ENCODE peak calls at places on chromosomes 11 and 22, in eight cellular contexts. D is Panc1, X is upper lobe of left lung, B is HepG2, W is GM23338, H is K562, I is HCT116, G is GM12878. O is an unnamed sample.

GRCh38 chr11:83035070-83035854 is 36.4 kb downstream of the RAB30 start:
- ATAC-seq in H (no peak), W (no peak), B (peak; percentile 30), X (peak; percentile 59), G (peak; percentile 72), I (no peak), D (peak; percentile 42), O (peak; percentile 32)

GRCh38 chr11:111765320-111765983 is 737 bp downstream of the PPP2R1B start:
- ATAC-seq in W (peak; percentile 62), H (peak; percentile 62), D (no peak), G (peak; percentile 63), X (peak; percentile 60), B (peak; percentile 60), I (peak; percentile 48), O (peak; percentile 33)

GRCh38 chr22:25495286-25495685 is 69.2 kb upstream of the GRK3 start:
- ATAC-seq in I (no peak), W (no peak), D (no peak), B (no peak), G (no peak), X (no peak), H (no peak), O (no peak)

GRCh38 chr11:813440-814096 is 3.8 kb downstream of the RPLP2 start:
- ATAC-seq in X (no peak), H (peak; percentile 3), G (no peak), W (no peak), D (no peak), B (no peak), I (peak; percentile 3), O (no peak)

GRCh38 chr11:21976210-21976609 is 216.7 kb upstream of the ANO5 start:
- ATAC-seq in B (no peak), H (no peak), I (no peak), X (no peak), D (no peak), W (no peak), G (no peak), O (no peak)

GRCh38 chr11:65546217-65546958 is 11.8 kb downstream of the LTBP3 start:
- ATAC-seq in X (peak; percentile 91), D (peak; percentile 82), I (peak; percentile 68), G (peak; percentile 93), B (peak; percentile 64), W (peak; percentile 67), H (peak; percentile 90), O (peak; percentile 68)

GRCh38 chr11:34909955-34910354 is 6.2 kb downstream of the APIP start:
- ATAC-seq in X (peak; percentile 62), H (no peak), B (no peak), D (no peak), G (peak; percentile 39), I (no peak), W (no peak), O (no peak)

GRCh38 chr22:49767355-49768062 is 60.2 kb downstream of the BRD1 start:
- ATAC-seq in W (peak; percentile 47), D (peak; percentile 69), H (peak; percentile 82), X (peak; percentile 37), B (peak; percentile 18), G (peak; percentile 77), I (peak; percentile 65), O (no peak)

GRCh38 chr22:19597399-19597735 is 73.2 kb upstream of the CLDN5 start:
- ATAC-seq in H (no peak), D (no peak), X (no peak), B (peak; percentile 77), W (no peak), I (no peak), G (no peak), O (no peak)

GRCh38 chr22:46770151-46770641 is 7.7 kb downstream of the TBC1D22A start:
- ATAC-seq in B (no peak), D (no peak), W (no peak), I (no peak), G (no peak), X (no peak), H (no peak), O (peak; percentile 20)

DNA sequence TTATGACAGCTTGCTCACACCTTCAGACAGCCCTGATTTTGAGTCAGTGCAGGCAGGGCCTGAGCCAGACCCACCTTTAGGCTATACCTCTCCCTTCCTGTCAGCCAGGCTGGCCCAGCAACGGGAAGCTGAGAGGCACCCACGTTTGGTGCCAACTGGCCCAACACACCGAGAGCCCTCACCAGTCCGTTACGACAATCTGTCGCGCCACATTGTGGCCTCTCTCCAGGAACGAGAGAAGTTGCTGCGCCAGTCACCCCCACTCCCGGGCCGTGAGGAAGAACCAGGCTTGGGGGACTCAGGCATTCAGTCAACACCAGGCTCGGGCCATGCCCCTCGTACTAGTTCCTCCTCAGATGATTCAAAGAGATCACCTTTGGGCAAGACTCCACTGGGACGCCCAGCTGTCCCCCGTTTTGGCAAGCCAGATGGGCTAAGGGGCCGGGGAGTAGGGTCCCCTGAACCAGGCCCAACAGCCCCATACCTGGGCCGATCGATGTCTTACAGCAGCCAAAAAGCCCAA is 13.1 kb downstream of the MED19 start:
- ATAC-seq in G (no peak), I (no peak), X (no peak), H (no peak), W (no peak), B (peak; percentile 31), D (no peak), O (no peak)
- TF ChIP-seq POLR2AphosphoS5 in G (no peak), I (no peak), X (no peak), H (no peak), W (no peak), B (no peak), D (no peak), O (no peak)

DNA sequence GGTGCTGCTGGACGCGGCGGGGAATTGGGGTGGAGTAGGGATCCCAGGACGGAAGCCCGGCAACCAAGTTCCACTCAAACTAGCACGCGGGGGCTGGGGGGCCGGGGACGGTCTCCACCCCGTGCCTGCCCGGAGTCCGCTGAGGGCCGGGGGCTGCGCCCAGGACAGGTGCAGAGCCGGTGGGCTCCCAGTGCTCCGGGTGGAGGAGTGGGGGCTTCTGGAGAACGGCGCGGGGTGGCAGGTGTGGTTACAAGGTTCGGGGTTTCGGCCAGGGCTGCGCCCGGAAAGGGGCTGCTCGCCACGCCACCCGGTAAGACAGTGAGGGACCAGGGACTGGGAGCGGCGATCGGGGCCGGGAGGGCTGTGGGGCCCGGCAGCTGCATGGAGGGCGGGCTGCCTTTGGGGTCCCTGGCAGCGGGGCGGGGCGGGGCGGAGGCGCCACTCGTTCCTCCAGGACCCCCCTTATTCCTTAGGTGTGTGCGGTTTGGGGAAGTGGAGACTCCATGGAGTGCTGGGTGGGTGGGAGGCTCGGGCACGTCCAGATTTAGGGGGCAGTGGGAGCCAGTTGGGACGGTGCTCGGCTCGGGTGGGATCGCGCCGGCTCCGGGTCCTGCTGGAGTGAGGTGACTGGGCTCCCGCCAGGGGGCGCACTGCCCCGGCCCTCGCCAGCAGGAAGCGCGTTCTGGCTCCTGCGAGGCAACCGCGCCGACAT is 767 bp downstream of the TSPAN18 start:
- ATAC-seq in B (peak; percentile 93), G (peak; percentile 90), X (peak; percentile 92), H (peak; percentile 94), D (peak; percentile 95), I (peak; percentile 93), W (peak; percentile 67), O (peak; percentile 87)
- H3K4me1 ChIP-seq in B (no peaks in the 10 kb centered on the region), G (peaks cover 11% of the 10 kb centered on the region), X (peaks cover 30% of the 10 kb centered on the region), H (peaks cover 7% of the 10 kb centered on the region), D (peaks cover 14% of the 10 kb centered on the region), I (peaks cover 4% of the 10 kb centered on the region), W (peaks cover 58% of the 10 kb centered on the region), O (peaks cover 75% of the 10 kb centered on the region)

DNA sequence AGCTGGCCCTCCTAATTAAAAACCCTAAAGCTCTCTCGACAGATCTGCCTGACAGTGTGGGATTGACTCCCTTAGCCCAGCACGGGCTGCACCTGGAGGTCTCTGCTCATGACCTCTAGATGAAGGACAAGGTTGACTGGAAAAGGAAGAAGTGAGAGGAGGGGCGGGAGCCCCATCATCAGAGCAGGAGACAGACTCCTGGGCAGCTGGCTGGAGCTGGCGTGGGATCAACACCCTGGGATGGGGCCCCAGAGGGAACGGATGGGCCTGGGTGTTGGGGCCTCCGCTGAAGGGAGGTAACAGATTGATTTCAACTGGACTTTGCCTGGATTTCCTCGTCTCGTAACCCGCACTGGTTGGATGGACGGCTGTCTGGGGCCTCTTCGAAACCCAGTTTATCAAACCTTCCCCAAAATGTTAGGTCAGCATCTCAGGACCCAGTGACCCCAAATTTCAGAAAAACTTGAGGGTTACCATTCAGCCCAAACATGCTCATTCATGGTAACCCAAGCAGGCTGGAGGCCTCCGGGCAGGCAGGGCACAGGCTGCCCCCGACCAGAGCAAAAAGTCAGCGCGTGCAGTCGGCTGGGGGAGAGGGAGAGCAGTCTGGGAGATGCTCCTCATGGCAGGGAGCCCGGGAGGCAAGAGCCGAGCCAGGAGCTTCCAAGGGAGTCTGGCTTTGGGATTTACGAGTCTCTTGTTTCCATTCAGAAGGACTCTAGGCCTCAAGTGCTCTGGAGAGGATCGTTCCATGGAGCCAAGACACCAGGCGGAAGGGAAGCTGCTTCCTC is 45.9 kb downstream of the RPUSD4 start:
- ATAC-seq in B (peak; percentile 72), G (no peak), X (peak; percentile 29), D (no peak), I (no peak), W (no peak), H (no peak), O (no peak)
- TF ChIP-seq POLR2AphosphoS5 in B (no peak), G (no peak), X (no peak), D (no peak), I (no peak), W (no peak), H (no peak), O (no peak)

GRCh38 chr11:86489442-86489841 is 114.8 kb downstream of the CCDC81 start:
- ATAC-seq in I (no peak), B (no peak), X (no peak), W (no peak), G (no peak), H (peak; percentile 35), D (no peak), O (no peak)

GRCh38 chr11:86488553-86488952 is 113.9 kb downstream of the CCDC81 start:
- ATAC-seq in D (no peak), I (no peak), W (no peak), G (no peak), H (no peak), B (no peak), X (no peak), O (no peak)

GRCh38 chr11:86484795-86485166 is 110.1 kb downstream of the CCDC81 start:
- ATAC-seq in G (no peak), W (no peak), X (no peak), I (no peak), D (no peak), B (no peak), H (no peak), O (no peak)

GRCh38 chr11:86486261-86487030 is 111.8 kb downstream of the CCDC81 start:
- ATAC-seq in I (no peak), X (no peak), W (no peak), G (peak; percentile 89), H (no peak), D (no peak), B (peak; percentile 36), O (peak; percentile 22)

GRCh38 chr11:86487670-86488069 is 113.0 kb downstream of the CCDC81 start:
- ATAC-seq in H (peak; percentile 24), W (no peak), X (no peak), I (no peak), G (peak; percentile 38), B (no peak), D (no peak), O (no peak)
- H3K4me1 ChIP-seq in H (peaks cover 10% of the 10 kb centered on the region), W (no peaks in the 10 kb centered on the region), X (no peaks in the 10 kb centered on the region), I (peaks cover 8% of the 10 kb centered on the region), G (no peaks in the 10 kb centered on the region), B (peaks cover 48% of the 10 kb centered on the region), D (peaks cover 13% of the 10 kb centered on the region), O (no peaks in the 10 kb centered on the region)

DNA sequence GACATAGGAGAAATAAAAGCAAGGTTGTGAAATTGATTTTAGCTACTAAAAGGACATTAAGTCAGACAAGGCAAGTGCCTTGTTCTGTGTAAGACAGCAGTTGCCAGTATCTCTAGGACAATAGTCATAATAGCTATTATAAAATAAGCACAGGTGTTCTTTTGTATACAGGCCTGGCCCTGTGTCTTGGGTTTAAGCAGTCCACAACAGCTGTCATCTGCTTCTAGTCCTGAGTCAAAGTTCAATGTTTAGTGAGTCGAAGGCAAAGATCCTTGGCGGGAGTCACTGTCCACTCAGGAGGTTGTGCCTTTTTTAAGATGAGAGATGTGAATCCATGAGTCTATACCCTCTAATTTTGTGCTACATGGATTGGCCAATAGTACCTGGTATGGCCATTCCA is 79.5 kb downstream of the SC5D start:
- ATAC-seq in B (no peak), I (no peak), H (no peak), D (no peak), X (no peak), W (no peak), G (no peak), O (no peak)
- TF ChIP-seq POLR2AphosphoS5 in B (no peak), I (no peak), H (no peak), D (no peak), X (no peak), W (no peak), G (no peak), O (no peak)